ENCODE peak calls at places on chromosomes 11 and 22, in six cellular contexts. B is naive thymus-derived CD4-positive, alpha-beta T cell; I is HCT116; J is A549; O is mucosa of descending colon; X is prostate gland. F is an unnamed sample.
A peak's percentile ranks its signal among the peaks of the same experiment; 100 is the strongest.

GRCh38 chr11:117972044-117972443 is 14.2 kb upstream of the IL10RA start:
- DNase-seq in X (no peak), J (no peak), B (no peak), I (no peak), O (no peak), F (no peak)

GRCh38 chr11:1967641-1968225 is 20.6 kb downstream of the MRPL23 start:
- DNase-seq in J (no peak), I (no peak), X (no peak), B (no peak), O (no peak), F (peak; percentile 10)

GRCh38 chr11:50070389-50070788 is 37.7 kb downstream of the OR4C45 start:
- DNase-seq in J (no peak), O (no peak), B (no peak), I (no peak), X (no peak), F (no peak)

GRCh38 chr11:11534981-11535380 is 86.8 kb downstream of the GALNT18 start:
- DNase-seq in O (no peak), B (no peak), I (no peak), J (no peak), X (no peak), F (no peak)

GRCh38 chr11:65611028-65611757 is 2.8 kb downstream of the MAP3K11 start:
- DNase-seq in X (no peak), J (no peak), I (no peak), O (no peak), B (no peak), F (no peak)

GRCh38 chr22:19992921-19993355 is 23.7 kb downstream of the ARVCF start:
- DNase-seq in B (no peak), I (no peak), J (no peak), X (no peak), O (no peak), F (peak; percentile 5)

GRCh38 chr11:3950996-3951662 is 95.7 kb downstream of the STIM1 start:
- DNase-seq in X (no peak), I (no peak), J (no peak), B (peak; percentile 38), O (no peak), F (no peak)

GRCh38 chr11:13283636-13284035 is 6.0 kb downstream of the BMAL1 start:
- DNase-seq in O (no peak), I (no peak), J (no peak), B (no peak), X (no peak), F (no peak)

GRCh38 chr11:86245369-86246292 is 1.1 kb downstream of the EED start:
- DNase-seq in O (peak; percentile 45), X (no peak), I (no peak), J (peak; percentile 14), B (no peak), F (no peak)

GRCh38 chr11:76115555-76115954 is 90.7 kb downstream of the WNT11 start:
- DNase-seq in X (no peak), I (no peak), O (no peak), B (no peak), J (no peak), F (no peak)

GRCh38 chr11:15157738-15158137 is 43.0 kb downstream of the INSC start:
- DNase-seq in J (no peak), B (no peak), O (no peak), X (no peak), I (no peak), F (no peak)

GRCh38 chr11:35303596-35304392 is 115.6 kb downstream of the SLC1A2 start:
- DNase-seq in B (no peak), J (peak; percentile 55), I (no peak), O (no peak), X (peak; percentile 68), F (peak; percentile 67)

GRCh38 chr11:93020248-93021088 is 51.0 kb downstream of the MTNR1B start:
- DNase-seq in B (no peak), X (no peak), J (peak; percentile 8), I (no peak), O (no peak), F (no peak)

GRCh38 chr11:120710354-120711187 is 199.0 kb downstream of the GRIK4 start:
- DNase-seq in I (peak; percentile 41), X (no peak), J (peak; percentile 4), B (no peak), O (peak; percentile 36), F (peak; percentile 71)

GRCh38 chr11:280762-281485 is 2.7 kb downstream of the NLRP6 start:
- DNase-seq in I (no peak), B (peak; percentile 47), O (peak; percentile 55), X (no peak), J (no peak), F (peak; percentile 48)

GRCh38 chr22:42683599-42684283 is 34.5 kb upstream of the CYB5R3 start:
- DNase-seq in B (no peak), X (no peak), I (no peak), O (no peak), J (no peak), F (peak; percentile 76)
- H3K4me1 ChIP-seq in B (no peaks in the 10 kb centered on the region), X (peaks cover 17% of the 10 kb centered on the region), I (peaks cover 42% of the 10 kb centered on the region), O (peaks cover 28% of the 10 kb centered on the region), J (peaks cover 41% of the 10 kb centered on the region), F (peaks cover 65% of the 10 kb centered on the region)

DNA sequence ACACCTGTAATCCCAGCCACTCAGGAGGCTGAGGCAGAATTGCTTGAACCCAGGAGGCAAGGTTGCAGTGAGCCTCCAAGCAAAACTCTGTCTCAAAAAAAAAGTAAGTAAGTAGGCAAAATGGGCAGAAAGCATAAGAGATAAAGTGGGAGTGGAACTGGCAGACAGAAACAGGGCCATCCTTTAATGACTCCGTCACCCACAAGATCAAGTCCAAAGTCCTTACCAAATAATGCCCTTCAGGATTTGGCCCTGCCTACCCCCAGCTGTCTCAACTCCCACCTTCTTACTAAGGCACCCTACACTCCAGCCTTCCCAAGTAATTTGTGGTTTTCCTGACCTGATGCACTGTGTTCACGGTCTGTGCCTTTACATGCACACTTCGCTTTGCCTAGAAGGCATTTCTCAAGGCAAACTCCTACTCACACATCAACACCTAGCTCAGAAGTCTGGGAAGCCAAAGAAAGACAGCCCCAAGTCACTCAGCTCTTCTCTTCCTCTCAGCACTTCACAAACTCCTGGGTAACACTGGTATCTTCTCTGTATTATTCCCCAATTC is 6.1 kb downstream of the MAPK1 start:
- DNase-seq in J (no peak), B (no peak), O (no peak), X (no peak), I (no peak), F (no peak)
- H3K4me1 ChIP-seq in J (peaks cover 49% of the 10 kb centered on the region), B (peaks cover 74% of the 10 kb centered on the region), O (peaks cover 46% of the 10 kb centered on the region), X (peaks cover 6% of the 10 kb centered on the region), I (peaks cover 16% of the 10 kb centered on the region), F (peaks cover 86% of the 10 kb centered on the region)

GRCh38 chr11:79086056-79086455 is 354.8 kb downstream of the TENM4 start:
- DNase-seq in B (no peak), I (no peak), J (no peak), O (no peak), X (no peak), F (no peak)

GRCh38 chr11:79082280-79082679 is 358.6 kb downstream of the TENM4 start:
- DNase-seq in X (no peak), B (no peak), J (no peak), O (no peak), I (no peak), F (no peak)

GRCh38 chr11:79082920-79083319 is 357.9 kb downstream of the TENM4 start:
- DNase-seq in X (no peak), J (no peak), O (no peak), I (no peak), B (no peak), F (no peak)

GRCh38 chr11:79083346-79083745 is 357.5 kb downstream of the TENM4 start:
- DNase-seq in O (no peak), B (no peak), I (no peak), X (no peak), J (no peak), F (no peak)

GRCh38 chr11:79084382-79084781 is 356.4 kb downstream of the TENM4 start:
- DNase-seq in I (no peak), O (no peak), X (no peak), J (no peak), B (no peak), F (no peak)
- H3K4me1 ChIP-seq in I (peaks cover 21% of the 10 kb centered on the region), O (no peaks in the 10 kb centered on the region), X (no peaks in the 10 kb centered on the region), J (peaks cover 45% of the 10 kb centered on the region), B (no peaks in the 10 kb centered on the region), F (peaks cover 17% of the 10 kb centered on the region)

GRCh38 chr11:123178166-123178565 is 16.9 kb downstream of the CLMP start:
- DNase-seq in I (no peak), J (no peak), O (no peak), B (no peak), X (no peak), F (no peak)
- H3K4me1 ChIP-seq in I (peaks cover under 1% of the 10 kb centered on the region), J (peaks cover 54% of the 10 kb centered on the region), O (no peaks in the 10 kb centered on the region), B (no peaks in the 10 kb centered on the region), X (no peaks in the 10 kb centered on the region), F (no peaks in the 10 kb centered on the region)

GRCh38 chr22:38302906-38303305 is 14.3 kb downstream of the CSNK1E start:
- DNase-seq in I (no peak), O (no peak), J (no peak), B (no peak), X (no peak), F (no peak)

GRCh38 chr22:38304526-38304925 is 12.7 kb downstream of the CSNK1E start:
- DNase-seq in J (no peak), X (no peak), O (no peak), I (no peak), B (no peak), F (peak; percentile 48)

GRCh38 chr22:38303974-38304373 is 13.3 kb downstream of the CSNK1E start:
- DNase-seq in X (no peak), I (no peak), J (no peak), B (no peak), O (no peak), F (no peak)

GRCh38 chr22:38308791-38309498 is 8.3 kb downstream of the CSNK1E start:
- DNase-seq in X (no peak), B (no peak), O (no peak), J (no peak), I (no peak), F (no peak)

DNA sequence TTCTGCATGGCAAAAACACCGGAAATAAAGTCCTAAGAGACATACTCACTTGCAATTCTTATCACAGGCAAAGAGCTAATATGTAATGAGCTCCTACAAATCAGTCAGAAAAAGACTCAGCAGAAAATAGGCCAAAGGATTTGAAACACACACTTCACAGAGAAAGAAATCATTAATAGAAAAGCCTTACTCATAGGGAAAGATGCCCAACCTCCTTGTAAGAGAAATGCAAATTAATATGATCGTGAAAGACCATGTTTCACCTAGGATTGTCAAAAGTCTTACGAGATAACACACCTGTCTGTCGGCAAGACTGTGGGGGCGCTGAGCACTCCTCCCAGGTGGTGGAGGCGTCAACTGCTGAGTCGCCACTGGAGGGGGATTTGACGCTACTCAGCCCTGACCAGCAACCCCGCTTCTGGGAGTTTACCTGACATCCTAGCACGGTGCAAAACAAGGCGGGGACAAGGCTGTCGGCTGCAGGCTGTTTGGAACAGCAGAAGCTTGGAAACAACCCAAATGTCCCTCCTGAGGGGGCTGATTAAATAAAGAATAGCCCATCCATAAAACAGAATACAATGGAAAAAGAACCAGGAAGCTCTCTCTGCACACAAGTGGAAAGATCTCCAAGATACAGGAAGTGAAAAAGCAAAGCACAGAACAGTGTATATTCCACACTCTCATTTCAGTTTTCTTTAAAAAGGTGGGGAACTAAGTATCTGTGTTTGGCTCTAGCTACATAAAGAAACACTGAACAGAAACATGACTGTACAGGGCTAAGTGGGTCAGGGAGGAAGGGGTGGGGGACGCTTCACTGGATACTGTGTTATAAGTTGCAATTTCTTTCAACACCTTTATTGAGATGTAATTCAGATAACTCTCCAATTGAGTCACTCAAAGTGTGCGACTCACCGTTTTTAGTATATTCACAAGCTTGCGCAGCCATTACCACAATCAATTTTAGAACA is 11.5 kb downstream of the CSNK1E start:
- DNase-seq in O (peak; percentile 64), J (no peak), I (no peak), X (no peak), B (no peak), F (no peak)
- H3K4me1 ChIP-seq in O (peaks cover 32% of the 10 kb centered on the region), J (peaks cover 36% of the 10 kb centered on the region), I (peaks cover 12% of the 10 kb centered on the region), X (peaks cover 10% of the 10 kb centered on the region), B (peaks cover 6% of the 10 kb centered on the region), F (peaks cover 70% of the 10 kb centered on the region)

F was measured in psoas muscle.